ENCODE peak calls at places on chromosomes 4 and X, in eight cellular contexts. U is stimulated activated CD4-positive, alpha-beta T cell treated with anti-CD3 and anti-CD28 coated beads, Interleukin-4, amount 100 ng/mL, for 4 hours; W is cardiac muscle cell; I is EL; F is NCI-H1092; L is neural crest cell; C is mucosa of descending colon; K is fibroblast of the aortic adventitia. P is an unnamed sample.

GRCh38 chr4:114077610-114078009 is 98.2 kb upstream of the ARSJ start:
- DNase-seq in I (peak), U (no peak), K (peak), C (no peak), L (no peak), F (no peak), W (peak), P (no peak)

GRCh38 chrX:8971116-8971515 is 62.8 kb downstream of the FAM9B start:
- DNase-seq in F (peak), I (peak), U (no peak), K (peak), W (peak), C (no peak), L (no peak), P (no peak)

GRCh38 chr4:87050596-87050995 is 115.8 kb downstream of the AFF1 start:
- DNase-seq in F (no peak), K (peak), C (no peak), I (no peak), W (peak), U (no peak), L (no peak), P (no peak)

GRCh38 chr4:103150677-103151076 is 47.5 kb downstream of the CENPE start:
- DNase-seq in I (peak), L (no peak), U (no peak), F (no peak), W (no peak), K (peak), C (no peak), P (no peak)

GRCh38 chr4:71052716-71053115 is 59.3 kb downstream of the DCK start:
- DNase-seq in U (no peak), L (no peak), K (no peak), W (no peak), I (no peak), C (no peak), F (no peak), P (no peak)

GRCh38 chr4:87500107-87500462 is 29.1 kb downstream of the SPARCL1 start:
- DNase-seq in C (no peak), L (no peak), F (no peak), I (no peak), W (no peak), K (no peak), U (no peak), P (no peak)

GRCh38 chrX:119981286-119982070 is 37.9 kb upstream of the NKAP start:
- DNase-seq in I (peak), W (peak), U (no peak), C (peak), L (peak), K (peak), F (peak), P (no peak)

GRCh38 chr4:179927473-179927872 is 2315.7 kb upstream of the TENM3 start:
- DNase-seq in U (no peak), L (no peak), W (no peak), F (no peak), I (no peak), K (no peak), C (no peak), P (no peak)

GRCh38 chrX:123083924-123084323 is 100.2 kb upstream of the GRIA3 start:
- DNase-seq in C (no peak), L (no peak), U (no peak), F (no peak), W (no peak), K (peak), I (peak), P (no peak)

GRCh38 chr4:152247271-152247975 is 288.5 kb downstream of the FBXW7 start:
- DNase-seq in W (no peak), U (no peak), C (no peak), L (no peak), I (no peak), F (no peak), K (no peak), P (no peak)

GRCh38 chrX:42472727-42473126 is 305.2 kb downstream of the PPP1R2C start:
- DNase-seq in I (no peak), C (no peak), W (no peak), U (no peak), F (no peak), K (no peak), L (no peak), P (no peak)

GRCh38 chr4:78766026-78766425 is 10.1 kb upstream of the BMP2K start:
- DNase-seq in I (peak), K (peak), W (peak), L (no peak), U (no peak), F (no peak), C (no peak), P (no peak)

GRCh38 chr4:74112399-74113090 is 13.6 kb upstream of the CXCL2 start:
- DNase-seq in I (peak), K (peak), W (peak), F (no peak), C (no peak), L (no peak), U (no peak), P (no peak)

GRCh38 chr4:5524900-5525299 is 183.5 kb downstream of the EVC2 start:
- DNase-seq in U (no peak), L (no peak), C (peak), I (peak), F (peak), W (peak), K (peak), P (no peak)

GRCh38 chr4:151099976-151100417 is 569 bp downstream of the RPS3A start:
- DNase-seq in W (peak), K (peak), C (no peak), I (peak), L (no peak), F (no peak), U (no peak), P (no peak)

GRCh38 chrX:44503550-44503949 is 39.1 kb downstream of the FUNDC1 start:
- DNase-seq in W (no peak), I (no peak), F (no peak), L (no peak), U (no peak), C (peak), K (no peak), P (no peak)